ENCODE peak calls at places on chromosome 21, in seven cellular contexts. I is spleen, J is left ventricle myocardium inferior, R is Karpas-422, N is neural progenitor cell, B is Panc1, E is testis. K is an unnamed sample.

GRCh38 chr21:43697758-43698643 is 20.9 kb upstream of the PDXK start:
- DNase-seq in R (no peak), N (no peak), B (no peak), E (no peak), J (no peak), I (peak; percentile 35), K (no peak)

GRCh38 chr21:45894107-45894810 is 87.3 kb upstream of the COL6A1 start:
- DNase-seq in N (peak; percentile 25), J (peak; percentile 53), B (no peak), R (no peak), I (peak; percentile 63), E (peak; percentile 66), K (peak; percentile 79)

GRCh38 chr21:28066051-28066450 is 926.6 kb downstream of the LTN1 start:
- DNase-seq in I (no peak), N (no peak), B (no peak), R (peak; percentile 46), E (no peak), J (no peak), K (no peak)

GRCh38 chr21:29248124-29248523 is 50.6 kb upstream of the BACH1 start:
- DNase-seq in I (no peak), B (no peak), N (no peak), R (no peak), E (no peak), J (no peak), K (no peak)

GRCh38 chr21:26965567-26966359 is 1.1 kb downstream of the ADAMTS5 start:
- DNase-seq in I (peak; percentile 66), J (peak; percentile 65), E (peak; percentile 63), B (no peak), R (no peak), N (peak; percentile 87), K (peak; percentile 47)

GRCh38 chr21:29238967-29239289 is 59.8 kb upstream of the BACH1 start:
- DNase-seq in N (no peak), B (no peak), J (no peak), R (no peak), I (no peak), E (peak; percentile 16), K (no peak)

GRCh38 chr21:28136687-28137086 is 856.0 kb downstream of the LTN1 start:
- DNase-seq in N (no peak), J (no peak), E (no peak), B (no peak), R (peak; percentile 44), I (no peak), K (no peak)

GRCh38 chr21:20418353-20418752 is 579.9 kb upstream of the NCAM2 start:
- DNase-seq in I (no peak), N (no peak), B (no peak), J (no peak), R (no peak), E (no peak), K (no peak)

GRCh38 chr21:45853703-45854342 is 127.7 kb upstream of the COL6A1 start:
- DNase-seq in E (no peak), I (peak; percentile 23), R (no peak), N (no peak), J (no peak), B (no peak), K (no peak)

GRCh38 chr21:40102682-40103081 is 235.4 kb downstream of the PCP4 start:
- DNase-seq in I (no peak), E (no peak), B (no peak), J (no peak), N (no peak), R (no peak), K (no peak)

GRCh38 chr21:16419188-16419874 is 689.5 kb downstream of the USP25 start:
- DNase-seq in B (no peak), R (no peak), E (peak; percentile 88), J (peak; percentile 66), N (peak; percentile 3), I (no peak), K (peak; percentile 90)

GRCh38 chr21:25568230-25568629 is 39.1 kb downstream of the MRPL39 start:
- DNase-seq in J (peak; percentile 26), N (peak; percentile 22), R (no peak), I (peak; percentile 82), E (peak; percentile 54), B (no peak), K (peak; percentile 42)

GRCh38 chr21:29585462-29585861 is 286.7 kb downstream of the BACH1 start:
- DNase-seq in B (no peak), J (no peak), E (no peak), I (no peak), R (no peak), N (no peak), K (no peak)

DNA sequence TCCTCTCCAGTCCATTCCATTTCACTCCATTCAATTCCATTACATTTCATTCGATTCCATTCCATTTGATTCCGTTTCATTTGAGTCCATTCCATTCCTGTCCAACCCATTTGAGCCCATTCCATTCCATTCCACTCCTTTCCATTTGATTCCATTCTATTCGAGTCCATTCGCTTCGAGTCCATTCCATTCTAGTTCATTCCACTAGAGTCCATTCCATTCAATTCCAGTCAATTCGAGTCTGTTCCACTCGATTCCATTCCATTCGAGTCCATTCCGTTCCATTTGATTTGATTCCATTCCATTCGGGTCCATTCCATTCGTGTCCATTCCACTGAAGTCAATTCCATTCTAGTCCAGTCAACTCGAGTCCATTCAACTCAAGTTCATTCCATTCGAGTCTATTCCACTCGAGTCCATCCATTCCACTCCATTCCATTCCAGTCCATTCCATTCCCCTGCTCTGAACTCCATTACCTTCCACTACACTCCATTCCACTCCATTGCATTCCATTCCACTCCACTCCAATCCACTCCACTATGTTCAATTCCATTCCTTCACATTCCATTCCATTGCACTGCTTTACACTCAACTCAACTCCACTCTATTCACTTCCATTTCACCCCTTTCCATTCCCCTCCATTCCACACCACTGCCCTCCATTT is 2569.4 kb upstream of the TPTE start:
- DNase-seq in J (no peak), N (no peak), R (no peak), E (no peak), B (no peak), I (no peak), K (no peak)
- H3K27ac ChIP-seq in J (no peak overlapping the region), N (no peak overlapping the region), R (no peak overlapping the region), E (no peak overlapping the region), B (no peak overlapping the region), I (no peak overlapping the region), K (no peak overlapping the region)

GRCh38 chr21:44710294-44710665 is 1.1 kb downstream of the TSPEAR start:
- DNase-seq in E (no peak), N (peak; percentile 52), J (no peak), B (no peak), I (no peak), R (no peak), K (no peak)

GRCh38 chr21:44710756-44711326 is 531 bp downstream of the TSPEAR start:
- DNase-seq in J (no peak), I (no peak), E (no peak), N (peak; percentile 30), R (no peak), B (no peak), K (no peak)

GRCh38 chr21:44708213-44708865 is 3.0 kb downstream of the TSPEAR start:
- DNase-seq in B (no peak), E (no peak), I (peak; percentile 54), J (no peak), N (peak; percentile 47), R (no peak), K (peak; percentile 75)

GRCh38 chr21:44709426-44710293 is 1.7 kb downstream of the TSPEAR start:
- DNase-seq in I (peak; percentile 69), E (no peak), N (peak; percentile 57), B (no peak), J (no peak), R (no peak), K (peak; percentile 57)

DNA sequence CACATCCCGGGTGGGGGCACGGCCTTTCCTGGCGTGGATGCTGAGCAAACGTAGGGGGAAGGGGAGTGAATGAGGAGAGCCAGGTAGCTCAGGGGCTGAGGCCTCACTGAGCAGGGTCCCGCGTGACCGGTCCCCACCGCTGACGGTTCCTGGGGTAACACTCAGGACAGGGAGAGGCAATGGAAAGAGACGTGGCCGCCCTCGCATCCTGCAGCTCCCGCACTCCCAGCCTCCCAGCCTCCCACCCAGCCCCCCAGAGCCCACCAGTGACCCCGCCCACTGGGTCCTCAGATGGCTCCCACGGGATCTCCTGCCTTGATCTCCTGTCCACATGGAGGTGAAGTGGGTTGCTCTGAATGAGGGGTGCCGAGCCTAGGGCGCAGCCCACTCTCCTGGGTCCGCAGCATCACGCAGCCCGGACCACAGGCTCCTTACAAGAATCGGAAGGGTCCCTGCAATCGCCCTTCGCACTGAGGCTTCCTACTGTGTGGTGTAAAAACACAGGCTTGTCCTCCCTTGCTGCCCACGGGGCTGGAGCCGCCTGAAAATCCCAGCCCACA is 2.4 kb downstream of the TSPEAR start:
- DNase-seq in B (no peak), E (no peak), I (no peak), N (no peak), J (no peak), R (no peak), K (no peak)
- H3K4me3 ChIP-seq in B (no peak overlapping the region), E (no peak overlapping the region), I (no peak overlapping the region), N (peak overlapping the region; percentile 22), J (peak overlapping the region; percentile 53), R (no peak overlapping the region), K (no peak overlapping the region)

DNA sequence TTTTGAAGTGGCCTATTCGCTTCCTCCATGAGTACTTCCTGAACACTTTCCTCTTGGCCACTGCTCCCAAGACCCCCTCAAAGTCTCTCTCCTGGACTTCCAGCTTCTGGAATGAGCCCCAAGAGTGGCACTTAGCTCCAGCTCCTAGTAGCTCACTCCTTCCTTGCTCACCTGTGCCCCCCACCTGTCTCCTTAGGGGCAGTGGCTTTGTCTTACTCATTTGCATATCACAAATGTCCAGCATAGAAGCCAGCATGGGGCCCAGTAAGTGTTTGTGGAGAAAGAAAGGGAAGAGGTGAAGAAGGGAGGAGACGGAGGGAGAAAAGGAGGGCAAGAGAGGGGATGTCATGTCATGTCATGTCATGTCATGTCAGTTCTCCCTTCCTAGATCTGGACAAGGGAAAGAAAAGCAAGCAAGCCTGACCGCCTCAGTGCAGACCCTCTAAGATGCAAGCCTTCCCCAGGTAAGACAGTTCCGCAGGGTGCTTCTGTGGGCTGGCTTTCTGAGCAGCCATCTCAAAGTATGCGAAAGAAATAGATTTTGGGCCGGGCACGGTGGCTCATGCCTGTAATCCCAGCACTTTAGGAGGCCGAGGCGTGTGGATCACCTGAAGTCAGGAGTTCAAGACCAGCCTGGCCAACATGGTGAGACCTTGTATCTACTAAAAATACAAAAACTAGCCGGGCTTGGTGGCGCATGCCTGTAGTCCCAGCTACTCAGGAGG is 6.9 kb upstream of the MX1 start:
- DNase-seq in B (no peak), E (peak; percentile 12), I (no peak), J (no peak), N (no peak), R (no peak), K (no peak)
- H3K27ac ChIP-seq in B (no peak overlapping the region), E (peak overlapping the region; percentile 81), I (peak overlapping the region; percentile 90), J (peak overlapping the region; percentile 89), N (no peak overlapping the region), R (no peak overlapping the region), K (no peak overlapping the region)

DNA sequence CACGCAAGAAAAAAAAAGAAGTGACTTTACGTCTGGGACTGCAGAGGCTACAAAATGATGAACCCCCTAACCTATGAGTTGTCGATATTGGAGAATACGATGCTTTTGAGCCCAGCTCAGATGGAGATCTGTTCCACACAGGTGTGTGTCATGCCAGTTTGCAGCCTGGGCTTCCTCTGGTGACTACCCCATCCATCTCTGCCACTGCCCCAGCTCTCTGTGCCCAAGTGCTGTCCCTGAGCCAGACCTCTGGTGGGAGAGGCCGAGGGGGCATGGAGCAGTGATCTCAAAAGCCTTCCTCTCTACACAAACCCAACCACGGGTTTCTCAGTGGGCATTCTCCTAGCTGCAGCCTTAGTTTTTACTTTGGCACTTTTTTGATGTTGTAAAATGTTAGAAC is 141.0 kb downstream of the CLIC6 start:
- DNase-seq in R (no peak), I (no peak), B (no peak), E (no peak), J (no peak), N (no peak), K (no peak)
- H3K4me3 ChIP-seq in R (no peak overlapping the region), I (no peak overlapping the region), B (no peak overlapping the region), E (no peak overlapping the region), J (no peak overlapping the region), N (no peak overlapping the region), K (no peak overlapping the region)

GRCh38 chr21:38351961-38352521 is 95.2 kb downstream of the KCNJ15 start:
- DNase-seq in R (no peak), J (no peak), E (no peak), N (no peak), I (no peak), B (no peak), K (no peak)
- H3K27ac ChIP-seq in R (no peak overlapping the region), J (no peak overlapping the region), E (no peak overlapping the region), N (no peak overlapping the region), I (peak overlapping the region; percentile 45), B (no peak overlapping the region), K (no peak overlapping the region)

K was measured in right cardiac atrium.